ENCODE peak calls at places on chromosomes 12 and 14, in four cellular contexts. U is hepatocyte, L is choroid plexus epithelial cell, R is BJ. V is an unnamed sample.

GRCh38 chr14:51473808-51474207 is 177.9 kb upstream of the FRMD6 start:
- DNase-seq in U (no peak), L (peak), R (peak), V (peak)

GRCh38 chr14:37223947-37224474 is 26.3 kb downstream of the MIPOL1 start:
- DNase-seq in U (no peak), L (no peak), R (no peak), V (no peak)

GRCh38 chr12:6288235-6288634 is 22.2 kb upstream of the PLEKHG6 start:
- DNase-seq in U (no peak), L (peak), R (no peak), V (peak)

GRCh38 chr12:49872781-49873181 is 29.9 kb upstream of the BCDIN3D start:
- DNase-seq in U (no peak), L (peak), R (no peak), V (peak)

GRCh38 chr12:115044073-115044472 is 360.1 kb upstream of the TBX3 start:
- DNase-seq in U (no peak), L (peak), R (no peak), V (peak)

GRCh38 chr12:99131761-99132199 is 486.7 kb downstream of the APAF1 start:
- DNase-seq in U (peak), L (peak), R (no peak), V (no peak)

GRCh38 chr14:23071975-23072539 is 14.7 kb upstream of the CDH24 start:
- DNase-seq in U (peak), L (no peak), R (no peak), V (no peak)

GRCh38 chr14:55794655-55795583 is 214.9 kb downstream of the KTN1 start:
- DNase-seq in U (peak), L (peak), R (no peak), V (peak)

GRCh38 chr12:12582193-12582881 is 19.7 kb upstream of the DUSP16 start:
- DNase-seq in U (no peak), L (no peak), R (no peak), V (no peak)

GRCh38 chr12:29759950-29760349 is 23.8 kb downstream of the TMTC1 start:
- DNase-seq in U (no peak), L (no peak), R (no peak), V (no peak)

GRCh38 chr12:1107669-1108068 is 116.6 kb downstream of the ERC1 start:
- DNase-seq in U (no peak), L (no peak), R (no peak), V (no peak)

GRCh38 chr14:76500480-76500879 is 124.5 kb downstream of the ESRRB start:
- DNase-seq in U (no peak), L (no peak), R (no peak), V (no peak)

GRCh38 chr12:54378791-54379400 is 5.6 kb downstream of the ZNF385A start:
- DNase-seq in U (peak), L (no peak), R (no peak), V (no peak)

GRCh38 chr12:76555797-76556196 is 3.8 kb downstream of the OSBPL8 start:
- DNase-seq in U (no peak), L (no peak), R (no peak), V (no peak)

GRCh38 chr12:76556373-76556772 is 3.2 kb downstream of the OSBPL8 start:
- DNase-seq in U (no peak), L (peak), R (no peak), V (no peak)

GRCh38 chr12:76554411-76555225 is 5.0 kb downstream of the OSBPL8 start:
- DNase-seq in U (no peak), L (no peak), R (no peak), V (no peak)

GRCh38 chr12:76552343-76552938 is 7.1 kb downstream of the OSBPL8 start:
- DNase-seq in U (no peak), L (peak), R (no peak), V (peak)

GRCh38 chr12:76555226-76555767 is 4.3 kb downstream of the OSBPL8 start:
- DNase-seq in U (no peak), L (peak), R (no peak), V (peak)
- TF ChIP-seq CTCF in U (no peak), L (peak), R (peak), V (peak)

GRCh38 chr14:74762917-74763802 is at the start of gene YLPM1:
- DNase-seq in U (peak), L (peak), R (peak), V (peak)
- TF ChIP-seq CTCF in U (peak), L (peak), R (peak), V (peak)

GRCh38 chr12:59149995-59150642 is 229.8 kb upstream of the LRIG3 start:
- DNase-seq in U (peak), L (peak), R (no peak), V (peak)
- TF ChIP-seq CTCF in U (peak), L (peak), R (peak), V (peak)

DNA sequence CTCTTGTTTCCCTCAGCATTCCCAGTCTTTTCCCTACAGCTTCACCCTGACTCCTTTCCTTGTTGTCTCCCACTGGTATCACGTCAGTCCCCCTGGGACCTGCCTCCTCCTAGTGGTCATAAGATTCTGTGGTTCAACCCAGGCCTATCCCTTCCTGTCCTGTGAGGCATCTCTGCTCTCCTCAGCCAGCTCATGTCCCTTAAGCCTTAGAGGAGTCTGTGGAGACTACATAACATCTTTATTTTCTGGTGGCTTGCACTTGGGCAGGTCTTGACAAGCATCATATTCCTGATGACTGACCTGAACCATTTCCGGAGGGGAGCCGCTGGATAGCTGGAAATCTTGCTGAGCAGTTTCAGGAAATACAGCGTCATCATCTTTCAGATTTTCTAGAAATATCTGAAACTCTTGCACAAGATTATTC is 698 bp downstream of the C12orf71 start:
- DNase-seq in U (no peak), L (peak), R (no peak), V (peak)
- TF ChIP-seq CTCF in U (no peak), L (peak), R (peak), V (no peak)